ENCODE peak calls at places on chromosomes 11 and 22, in nine cellular contexts. One of them, this sample, is unnamed.

GRCh38 chr11:12284321-12285050 is 92.9 kb upstream of the PARVA start:
- DNase-seq in iPS DF 19.7: no peak
- DNase-seq in heart right ventricle: no peak
- DNase-seq in DMS153: no peak
- DNase-seq in activated CD8-positive, alpha-beta T cell treated with anti-CD3 and anti-CD28 coated beads for 36 hours: no peak
- DNase-seq in fibroblast of the conjunctiva: peak; percentile 58
- DNase-seq in GM04504: no peak
- DNase-seq in Calu3: no peak
- DNase-seq in MV-4-11: peak; percentile 15
- DNase-seq in this sample: peak; percentile 75

GRCh38 chr22:44365832-44366231 is 53.1 kb upstream of the SHISAL1 start:
- DNase-seq in iPS DF 19.7: no peak
- DNase-seq in heart right ventricle: no peak
- DNase-seq in DMS153: no peak
- DNase-seq in activated CD8-positive, alpha-beta T cell treated with anti-CD3 and anti-CD28 coated beads for 36 hours: no peak
- DNase-seq in fibroblast of the conjunctiva: no peak
- DNase-seq in GM04504: no peak
- DNase-seq in Calu3: no peak
- DNase-seq in MV-4-11: no peak
- DNase-seq in this sample: no peak

GRCh38 chr22:20080776-20081654 is 974 bp downstream of the DGCR8 start:
- DNase-seq in iPS DF 19.7: no peak
- DNase-seq in heart right ventricle: no peak
- DNase-seq in DMS153: no peak
- DNase-seq in activated CD8-positive, alpha-beta T cell treated with anti-CD3 and anti-CD28 coated beads for 36 hours: peak; percentile 38
- DNase-seq in fibroblast of the conjunctiva: no peak
- DNase-seq in GM04504: peak; percentile 24
- DNase-seq in Calu3: peak; percentile 30
- DNase-seq in MV-4-11: peak; percentile 37
- DNase-seq in this sample: peak; percentile 70

GRCh38 chr11:92286718-92287117 is 62.1 kb downstream of the FAT3 start:
- DNase-seq in iPS DF 19.7: no peak
- DNase-seq in heart right ventricle: no peak
- DNase-seq in DMS153: no peak
- DNase-seq in activated CD8-positive, alpha-beta T cell treated with anti-CD3 and anti-CD28 coated beads for 36 hours: no peak
- DNase-seq in fibroblast of the conjunctiva: no peak
- DNase-seq in GM04504: no peak
- DNase-seq in Calu3: no peak
- DNase-seq in MV-4-11: no peak
- DNase-seq in this sample: no peak

GRCh38 chr11:5986885-5987284 is at the start of gene OR52L1:
- DNase-seq in iPS DF 19.7: no peak
- DNase-seq in heart right ventricle: no peak
- DNase-seq in DMS153: no peak
- DNase-seq in activated CD8-positive, alpha-beta T cell treated with anti-CD3 and anti-CD28 coated beads for 36 hours: no peak
- DNase-seq in fibroblast of the conjunctiva: no peak
- DNase-seq in GM04504: no peak
- DNase-seq in Calu3: no peak
- DNase-seq in MV-4-11: no peak
- DNase-seq in this sample: no peak

GRCh38 chr22:27746918-27747317 is 54.6 kb downstream of the MN1 start:
- DNase-seq in iPS DF 19.7: no peak
- DNase-seq in heart right ventricle: no peak
- DNase-seq in DMS153: no peak
- DNase-seq in activated CD8-positive, alpha-beta T cell treated with anti-CD3 and anti-CD28 coated beads for 36 hours: no peak
- DNase-seq in fibroblast of the conjunctiva: no peak
- DNase-seq in GM04504: no peak
- DNase-seq in Calu3: no peak
- DNase-seq in MV-4-11: no peak
- DNase-seq in this sample: no peak

GRCh38 chr11:81749245-81749644 is 984.4 kb downstream of the FAM181B start:
- DNase-seq in iPS DF 19.7: no peak
- DNase-seq in heart right ventricle: no peak
- DNase-seq in DMS153: no peak
- DNase-seq in activated CD8-positive, alpha-beta T cell treated with anti-CD3 and anti-CD28 coated beads for 36 hours: no peak
- DNase-seq in fibroblast of the conjunctiva: no peak
- DNase-seq in GM04504: no peak
- DNase-seq in Calu3: no peak
- DNase-seq in MV-4-11: no peak
- DNase-seq in this sample: no peak

GRCh38 chr22:44419429-44419828 is 78.6 kb downstream of the RTL6 start:
- DNase-seq in iPS DF 19.7: no peak
- DNase-seq in heart right ventricle: no peak
- DNase-seq in DMS153: no peak
- DNase-seq in activated CD8-positive, alpha-beta T cell treated with anti-CD3 and anti-CD28 coated beads for 36 hours: no peak
- DNase-seq in fibroblast of the conjunctiva: no peak
- DNase-seq in GM04504: no peak
- DNase-seq in Calu3: no peak
- DNase-seq in MV-4-11: no peak
- DNase-seq in this sample: peak; percentile 26

GRCh38 chr11:64444838-64445441 is 86.0 kb downstream of the RPS6KA4 start:
- DNase-seq in iPS DF 19.7: peak; percentile 38
- DNase-seq in heart right ventricle: no peak
- DNase-seq in DMS153: no peak
- DNase-seq in activated CD8-positive, alpha-beta T cell treated with anti-CD3 and anti-CD28 coated beads for 36 hours: peak; percentile 11
- DNase-seq in fibroblast of the conjunctiva: no peak
- DNase-seq in GM04504: no peak
- DNase-seq in Calu3: peak; percentile 45
- DNase-seq in MV-4-11: peak; percentile 23
- DNase-seq in this sample: peak; percentile 29

GRCh38 chr11:103673773-103674172 is 362.7 kb upstream of the DDI1 start:
- DNase-seq in iPS DF 19.7: no peak
- DNase-seq in heart right ventricle: no peak
- DNase-seq in DMS153: no peak
- DNase-seq in activated CD8-positive, alpha-beta T cell treated with anti-CD3 and anti-CD28 coated beads for 36 hours: no peak
- DNase-seq in fibroblast of the conjunctiva: no peak
- DNase-seq in GM04504: no peak
- DNase-seq in Calu3: no peak
- DNase-seq in MV-4-11: peak; percentile 9
- DNase-seq in this sample: peak; percentile 68

GRCh38 chr11:120800206-120800605 is 223.7 kb upstream of the TBCEL start:
- DNase-seq in iPS DF 19.7: no peak
- DNase-seq in heart right ventricle: no peak
- DNase-seq in DMS153: no peak
- DNase-seq in activated CD8-positive, alpha-beta T cell treated with anti-CD3 and anti-CD28 coated beads for 36 hours: no peak
- DNase-seq in fibroblast of the conjunctiva: no peak
- DNase-seq in GM04504: no peak
- DNase-seq in Calu3: no peak
- DNase-seq in MV-4-11: no peak
- DNase-seq in this sample: no peak

GRCh38 chr11:71182791-71183556 is 69.4 kb downstream of the SHANK2 start:
- DNase-seq in iPS DF 19.7: no peak
- DNase-seq in heart right ventricle: no peak
- DNase-seq in DMS153: no peak
- DNase-seq in activated CD8-positive, alpha-beta T cell treated with anti-CD3 and anti-CD28 coated beads for 36 hours: no peak
- DNase-seq in fibroblast of the conjunctiva: no peak
- DNase-seq in GM04504: no peak
- DNase-seq in Calu3: no peak
- DNase-seq in MV-4-11: no peak
- DNase-seq in this sample: no peak

GRCh38 chr11:116797816-116798215 is 6.1 kb upstream of the APOA5 start:
- DNase-seq in iPS DF 19.7: no peak
- DNase-seq in heart right ventricle: no peak
- DNase-seq in DMS153: no peak
- DNase-seq in activated CD8-positive, alpha-beta T cell treated with anti-CD3 and anti-CD28 coated beads for 36 hours: no peak
- DNase-seq in fibroblast of the conjunctiva: no peak
- DNase-seq in GM04504: no peak
- DNase-seq in Calu3: no peak
- DNase-seq in MV-4-11: no peak
- DNase-seq in this sample: no peak